ENCODE peak calls at places on chromosomes 16 and 17, in eight cellular contexts. One of them, this sample, is unnamed.

GRCh38 chr17:17506181-17506741 is 10.1 kb upstream of the RASD1 start:
- DNase-seq in lung microvascular endothelial cell: peak; percentile 66
- DNase-seq in BJ: no peak
- DNase-seq in NCI-H1105: no peak
- DNase-seq in T-helper 1 cell: no peak
- DNase-seq in epithelial cell of prostate: no peak
- DNase-seq in NCI-H1417: no peak
- DNase-seq in central memory CD4-positive, alpha-beta T cell: no peak
- DNase-seq in this sample: no peak

GRCh38 chr16:15509051-15509592 is 74.7 kb downstream of the BMERB1 start:
- DNase-seq in epithelial cell of prostate: no peak
- DNase-seq in central memory CD4-positive, alpha-beta T cell: no peak
- DNase-seq in BJ: no peak
- DNase-seq in lung microvascular endothelial cell: no peak
- DNase-seq in T-helper 1 cell: no peak
- DNase-seq in NCI-H1105: no peak
- DNase-seq in NCI-H1417: no peak
- DNase-seq in this sample: no peak

GRCh38 chr17:48155889-48156670 is 48.5 kb downstream of the SNX11 start:
- DNase-seq in NCI-H1105: peak; percentile 60
- DNase-seq in NCI-H1417: peak; percentile 66
- DNase-seq in epithelial cell of prostate: no peak
- DNase-seq in BJ: no peak
- DNase-seq in T-helper 1 cell: no peak
- DNase-seq in lung microvascular endothelial cell: no peak
- DNase-seq in central memory CD4-positive, alpha-beta T cell: no peak
- DNase-seq in this sample: no peak

GRCh38 chr17:63487014-63487339 is 10.1 kb downstream of the ACE start:
- DNase-seq in T-helper 1 cell: no peak
- DNase-seq in lung microvascular endothelial cell: no peak
- DNase-seq in BJ: no peak
- DNase-seq in central memory CD4-positive, alpha-beta T cell: no peak
- DNase-seq in NCI-H1105: no peak
- DNase-seq in NCI-H1417: no peak
- DNase-seq in epithelial cell of prostate: no peak
- DNase-seq in this sample: no peak

GRCh38 chr16:58022601-58023371 is 2.8 kb upstream of the MMP15 start:
- DNase-seq in BJ: no peak
- DNase-seq in lung microvascular endothelial cell: no peak
- DNase-seq in NCI-H1417: no peak
- DNase-seq in epithelial cell of prostate: peak; percentile 26
- DNase-seq in T-helper 1 cell: no peak
- DNase-seq in central memory CD4-positive, alpha-beta T cell: no peak
- DNase-seq in NCI-H1105: peak; percentile 72
- DNase-seq in this sample: no peak

GRCh38 chr16:9042943-9043680 is 48.3 kb upstream of the HAPSTR1 start:
- DNase-seq in NCI-H1105: no peak
- DNase-seq in lung microvascular endothelial cell: no peak
- DNase-seq in epithelial cell of prostate: no peak
- DNase-seq in NCI-H1417: no peak
- DNase-seq in central memory CD4-positive, alpha-beta T cell: no peak
- DNase-seq in T-helper 1 cell: no peak
- DNase-seq in BJ: peak; percentile 79
- DNase-seq in this sample: no peak

GRCh38 chr17:37643118-37643766 is at the start of gene DDX52:
- DNase-seq in T-helper 1 cell: peak; percentile 84
- DNase-seq in epithelial cell of prostate: peak; percentile 58
- DNase-seq in BJ: peak; percentile 65
- DNase-seq in NCI-H1417: peak; percentile 91
- DNase-seq in central memory CD4-positive, alpha-beta T cell: peak; percentile 85
- DNase-seq in lung microvascular endothelial cell: peak; percentile 96
- DNase-seq in NCI-H1105: peak; percentile 80
- DNase-seq in this sample: peak; percentile 78

GRCh38 chr17:15908378-15908777 is 36.6 kb upstream of the ADORA2B start:
- DNase-seq in lung microvascular endothelial cell: no peak
- DNase-seq in central memory CD4-positive, alpha-beta T cell: no peak
- DNase-seq in BJ: no peak
- DNase-seq in epithelial cell of prostate: no peak
- DNase-seq in NCI-H1417: no peak
- DNase-seq in NCI-H1105: no peak
- DNase-seq in T-helper 1 cell: no peak
- DNase-seq in this sample: no peak

GRCh38 chr17:57009737-57010445 is 32.0 kb downstream of the SCPEP1 start:
- DNase-seq in BJ: no peak
- DNase-seq in central memory CD4-positive, alpha-beta T cell: peak; percentile 20
- DNase-seq in epithelial cell of prostate: no peak
- DNase-seq in NCI-H1105: peak; percentile 30
- DNase-seq in NCI-H1417: peak; percentile 66
- DNase-seq in lung microvascular endothelial cell: peak; percentile 65
- DNase-seq in T-helper 1 cell: peak; percentile 5
- DNase-seq in this sample: no peak

GRCh38 chr17:55303701-55304145 is 39.0 kb downstream of the HLF start:
- DNase-seq in central memory CD4-positive, alpha-beta T cell: no peak
- DNase-seq in NCI-H1105: no peak
- DNase-seq in T-helper 1 cell: no peak
- DNase-seq in BJ: no peak
- DNase-seq in lung microvascular endothelial cell: no peak
- DNase-seq in epithelial cell of prostate: no peak
- DNase-seq in NCI-H1417: no peak
- DNase-seq in this sample: no peak